ENCODE peak calls at places on chromosome 5, in eight cellular contexts. One of them, this sample, is unnamed.

GRCh38 chr5:17132444-17133083 is 84.9 kb upstream of the BASP1 start:
- DNase-seq in AG04450: no peak
- DNase-seq in cardiac muscle cell: peak; percentile 61
- DNase-seq in neural progenitor cell: peak; percentile 43
- DNase-seq in AG04449: no peak
- DNase-seq in astrocyte of the spinal cord: peak; percentile 54
- DNase-seq in fibroblast of villous mesenchyme: peak; percentile 64
- DNase-seq in epithelial cell of esophagus: peak; percentile 52
- DNase-seq in this sample: peak; percentile 72

GRCh38 chr5:179280095-179280490 is 65.2 kb downstream of the ADAMTS2 start:
- DNase-seq in AG04450: no peak
- DNase-seq in cardiac muscle cell: no peak
- DNase-seq in neural progenitor cell: no peak
- DNase-seq in AG04449: no peak
- DNase-seq in astrocyte of the spinal cord: no peak
- DNase-seq in fibroblast of villous mesenchyme: no peak
- DNase-seq in epithelial cell of esophagus: no peak
- DNase-seq in this sample: no peak

GRCh38 chr5:152185547-152186234 is 219.4 kb downstream of the NMUR2 start:
- DNase-seq in AG04450: no peak
- DNase-seq in cardiac muscle cell: no peak
- DNase-seq in neural progenitor cell: no peak
- DNase-seq in AG04449: no peak
- DNase-seq in astrocyte of the spinal cord: no peak
- DNase-seq in fibroblast of villous mesenchyme: no peak
- DNase-seq in epithelial cell of esophagus: no peak
- DNase-seq in this sample: no peak

GRCh38 chr5:65199988-65200668 is 281.6 kb downstream of the ADAMTS6 start:
- DNase-seq in AG04450: peak; percentile 37
- DNase-seq in cardiac muscle cell: peak; percentile 75
- DNase-seq in neural progenitor cell: no peak
- DNase-seq in AG04449: peak; percentile 52
- DNase-seq in astrocyte of the spinal cord: peak; percentile 86
- DNase-seq in fibroblast of villous mesenchyme: peak; percentile 60
- DNase-seq in epithelial cell of esophagus: peak; percentile 22
- DNase-seq in this sample: peak; percentile 73

GRCh38 chr5:131749138-131749537 is 47.7 kb downstream of the FNIP1 start:
- DNase-seq in AG04450: no peak
- DNase-seq in cardiac muscle cell: no peak
- DNase-seq in neural progenitor cell: no peak
- DNase-seq in AG04449: no peak
- DNase-seq in astrocyte of the spinal cord: peak; percentile 59
- DNase-seq in fibroblast of villous mesenchyme: no peak
- DNase-seq in epithelial cell of esophagus: peak; percentile 73
- DNase-seq in this sample: no peak

GRCh38 chr5:115948013-115948605 is 14.2 kb upstream of the LVRN start:
- DNase-seq in AG04450: no peak
- DNase-seq in cardiac muscle cell: peak; percentile 55
- DNase-seq in neural progenitor cell: no peak
- DNase-seq in AG04449: no peak
- DNase-seq in astrocyte of the spinal cord: no peak
- DNase-seq in fibroblast of villous mesenchyme: peak; percentile 42
- DNase-seq in epithelial cell of esophagus: no peak
- DNase-seq in this sample: peak; percentile 67

GRCh38 chr5:56152437-56152836 is 80.7 kb downstream of the ANKRD55 start:
- DNase-seq in AG04450: no peak
- DNase-seq in cardiac muscle cell: no peak
- DNase-seq in neural progenitor cell: no peak
- DNase-seq in AG04449: no peak
- DNase-seq in astrocyte of the spinal cord: no peak
- DNase-seq in fibroblast of villous mesenchyme: no peak
- DNase-seq in epithelial cell of esophagus: no peak
- DNase-seq in this sample: no peak

GRCh38 chr5:43840424-43841232 is 237.6 kb downstream of the NNT start:
- DNase-seq in AG04450: no peak
- DNase-seq in cardiac muscle cell: no peak
- DNase-seq in neural progenitor cell: no peak
- DNase-seq in AG04449: no peak
- DNase-seq in astrocyte of the spinal cord: no peak
- DNase-seq in fibroblast of villous mesenchyme: no peak
- DNase-seq in epithelial cell of esophagus: no peak
- DNase-seq in this sample: no peak

GRCh38 chr5:161600156-161600555 is 53.6 kb upstream of the GABRB2 start:
- DNase-seq in AG04450: no peak
- DNase-seq in cardiac muscle cell: no peak
- DNase-seq in neural progenitor cell: peak; percentile 69
- DNase-seq in AG04449: no peak
- DNase-seq in astrocyte of the spinal cord: no peak
- DNase-seq in fibroblast of villous mesenchyme: no peak
- DNase-seq in epithelial cell of esophagus: no peak
- DNase-seq in this sample: no peak

GRCh38 chr5:120014535-120014934 is 385.2 kb downstream of the FAM170A start:
- DNase-seq in AG04450: no peak
- DNase-seq in cardiac muscle cell: no peak
- DNase-seq in neural progenitor cell: no peak
- DNase-seq in AG04449: no peak
- DNase-seq in astrocyte of the spinal cord: no peak
- DNase-seq in fibroblast of villous mesenchyme: no peak
- DNase-seq in epithelial cell of esophagus: no peak
- DNase-seq in this sample: peak; percentile 23

GRCh38 chr5:157279605-157280239 is 13.8 kb downstream of the CYFIP2 start:
- DNase-seq in AG04450: no peak
- DNase-seq in cardiac muscle cell: no peak
- DNase-seq in neural progenitor cell: no peak
- DNase-seq in AG04449: no peak
- DNase-seq in astrocyte of the spinal cord: no peak
- DNase-seq in fibroblast of villous mesenchyme: no peak
- DNase-seq in epithelial cell of esophagus: peak; percentile 34
- DNase-seq in this sample: no peak

GRCh38 chr5:140567136-140567818 is 2.6 kb downstream of the SLC35A4 start:
- DNase-seq in AG04450: no peak
- DNase-seq in cardiac muscle cell: no peak
- DNase-seq in neural progenitor cell: no peak
- DNase-seq in AG04449: no peak
- DNase-seq in astrocyte of the spinal cord: no peak
- DNase-seq in fibroblast of villous mesenchyme: no peak
- DNase-seq in epithelial cell of esophagus: no peak
- DNase-seq in this sample: no peak

GRCh38 chr5:160297776-160298175 is 14.6 kb downstream of the CCNJL start:
- DNase-seq in AG04450: no peak
- DNase-seq in cardiac muscle cell: no peak
- DNase-seq in neural progenitor cell: no peak
- DNase-seq in AG04449: no peak
- DNase-seq in astrocyte of the spinal cord: no peak
- DNase-seq in fibroblast of villous mesenchyme: no peak
- DNase-seq in epithelial cell of esophagus: no peak
- DNase-seq in this sample: no peak

GRCh38 chr5:65364907-65365306 is 116.8 kb downstream of the ADAMTS6 start:
- DNase-seq in AG04450: no peak
- DNase-seq in cardiac muscle cell: peak; percentile 34
- DNase-seq in neural progenitor cell: no peak
- DNase-seq in AG04449: no peak
- DNase-seq in astrocyte of the spinal cord: no peak
- DNase-seq in fibroblast of villous mesenchyme: peak; percentile 74
- DNase-seq in epithelial cell of esophagus: peak; percentile 6
- DNase-seq in this sample: peak; percentile 19

GRCh38 chr5:135615581-135616260 is 36.9 kb upstream of the CXCL14 start:
- DNase-seq in AG04450: no peak
- DNase-seq in cardiac muscle cell: peak; percentile 1
- DNase-seq in neural progenitor cell: no peak
- DNase-seq in AG04449: no peak
- DNase-seq in astrocyte of the spinal cord: no peak
- DNase-seq in fibroblast of villous mesenchyme: peak; percentile 4
- DNase-seq in epithelial cell of esophagus: no peak
- DNase-seq in this sample: peak; percentile 3

GRCh38 chr5:76542887-76543690 is 80.1 kb downstream of the F2RL2 start:
- DNase-seq in AG04450: no peak
- DNase-seq in cardiac muscle cell: peak; percentile 14
- DNase-seq in neural progenitor cell: no peak
- DNase-seq in AG04449: no peak
- DNase-seq in astrocyte of the spinal cord: no peak
- DNase-seq in fibroblast of villous mesenchyme: peak; percentile 65
- DNase-seq in epithelial cell of esophagus: no peak
- DNase-seq in this sample: peak; percentile 84

GRCh38 chr5:38540348-38540747 is 16.1 kb downstream of the LIFR start:
- DNase-seq in AG04450: no peak
- DNase-seq in cardiac muscle cell: no peak
- DNase-seq in neural progenitor cell: peak; percentile 53
- DNase-seq in AG04449: no peak
- DNase-seq in astrocyte of the spinal cord: no peak
- DNase-seq in fibroblast of villous mesenchyme: no peak
- DNase-seq in epithelial cell of esophagus: no peak
- DNase-seq in this sample: no peak

GRCh38 chr5:76622973-76623596 is at the start of gene F2RL2:
- DNase-seq in AG04450: peak; percentile 60
- DNase-seq in cardiac muscle cell: peak; percentile 80
- DNase-seq in neural progenitor cell: peak; percentile 76
- DNase-seq in AG04449: no peak
- DNase-seq in astrocyte of the spinal cord: peak; percentile 82
- DNase-seq in fibroblast of villous mesenchyme: peak; percentile 73
- DNase-seq in epithelial cell of esophagus: peak; percentile 82
- DNase-seq in this sample: peak; percentile 83

GRCh38 chr5:147509710-147510651 is at the start of gene DPYSL3:
- DNase-seq in AG04450: peak; percentile 41
- DNase-seq in cardiac muscle cell: peak; percentile 89
- DNase-seq in neural progenitor cell: peak; percentile 93
- DNase-seq in AG04449: no peak
- DNase-seq in astrocyte of the spinal cord: peak; percentile 84
- DNase-seq in fibroblast of villous mesenchyme: peak; percentile 79
- DNase-seq in epithelial cell of esophagus: peak; percentile 70
- DNase-seq in this sample: peak; percentile 65
- TF ChIP-seq CTCF in AG04450: peak; percentile 38
- TF ChIP-seq CTCF in cardiac muscle cell: peak; percentile 45
- TF ChIP-seq CTCF in neural progenitor cell: peak; percentile 48
- TF ChIP-seq CTCF in AG04449: peak; percentile 53
- TF ChIP-seq CTCF in astrocyte of the spinal cord: peak; percentile 51
- TF ChIP-seq CTCF in fibroblast of villous mesenchyme: peak; percentile 35
- TF ChIP-seq CTCF in epithelial cell of esophagus: peak; percentile 26
- TF ChIP-seq CTCF in this sample: peak; percentile 49

GRCh38 chr5:36934740-36935356 is 58.3 kb downstream of the NIPBL start:
- DNase-seq in AG04450: no peak
- DNase-seq in cardiac muscle cell: peak; percentile 59
- DNase-seq in neural progenitor cell: no peak
- DNase-seq in AG04449: no peak
- DNase-seq in astrocyte of the spinal cord: no peak
- DNase-seq in fibroblast of villous mesenchyme: peak; percentile 6
- DNase-seq in epithelial cell of esophagus: peak; percentile 56
- DNase-seq in this sample: peak; percentile 70

GRCh38 chr5:36932056-36932455 is 55.5 kb downstream of the NIPBL start:
- DNase-seq in AG04450: no peak
- DNase-seq in cardiac muscle cell: no peak
- DNase-seq in neural progenitor cell: no peak
- DNase-seq in AG04449: no peak
- DNase-seq in astrocyte of the spinal cord: no peak
- DNase-seq in fibroblast of villous mesenchyme: no peak
- DNase-seq in epithelial cell of esophagus: no peak
- DNase-seq in this sample: no peak

GRCh38 chr5:36929438-36929837 is 52.9 kb downstream of the NIPBL start:
- DNase-seq in AG04450: no peak
- DNase-seq in cardiac muscle cell: no peak
- DNase-seq in neural progenitor cell: no peak
- DNase-seq in AG04449: no peak
- DNase-seq in astrocyte of the spinal cord: no peak
- DNase-seq in fibroblast of villous mesenchyme: no peak
- DNase-seq in epithelial cell of esophagus: no peak
- DNase-seq in this sample: no peak

GRCh38 chr5:36932699-36933098 is 56.1 kb downstream of the NIPBL start:
- DNase-seq in AG04450: no peak
- DNase-seq in cardiac muscle cell: no peak
- DNase-seq in neural progenitor cell: no peak
- DNase-seq in AG04449: no peak
- DNase-seq in astrocyte of the spinal cord: no peak
- DNase-seq in fibroblast of villous mesenchyme: no peak
- DNase-seq in epithelial cell of esophagus: no peak
- DNase-seq in this sample: no peak

DNA sequence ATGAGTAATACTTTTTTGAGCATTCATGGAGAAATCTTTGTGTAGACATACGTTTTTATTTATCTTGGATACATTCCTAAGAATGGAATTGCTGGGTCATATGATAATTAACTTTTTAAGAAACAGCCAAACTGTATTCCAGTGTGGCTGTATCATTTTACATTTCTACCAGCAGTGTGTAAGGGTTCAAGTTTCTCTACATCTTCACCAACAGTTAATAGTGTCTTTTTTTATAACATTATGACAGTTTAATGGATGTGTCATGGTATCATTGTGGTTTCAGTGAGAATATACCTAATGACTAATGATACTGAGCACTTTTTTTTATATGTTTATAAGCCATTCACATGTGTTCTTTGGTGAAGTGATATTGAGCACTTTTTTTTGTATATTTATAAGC is 52.4 kb downstream of the NIPBL start:
- DNase-seq in AG04450: peak; percentile 18
- DNase-seq in cardiac muscle cell: peak; percentile 36
- DNase-seq in neural progenitor cell: no peak
- DNase-seq in AG04449: no peak
- DNase-seq in astrocyte of the spinal cord: peak; percentile 74
- DNase-seq in fibroblast of villous mesenchyme: peak; percentile 58
- DNase-seq in epithelial cell of esophagus: peak; percentile 73
- DNase-seq in this sample: peak; percentile 69
- H3K4me3 ChIP-seq in AG04450: no peak overlapping the region
- H3K4me3 ChIP-seq in cardiac muscle cell: no peak overlapping the region
- H3K4me3 ChIP-seq in neural progenitor cell: no peak overlapping the region
- H3K4me3 ChIP-seq in AG04449: no peak overlapping the region
- H3K4me3 ChIP-seq in astrocyte of the spinal cord: no peak overlapping the region
- H3K4me3 ChIP-seq in fibroblast of villous mesenchyme: no peak overlapping the region
- H3K4me3 ChIP-seq in epithelial cell of esophagus: no peak overlapping the region
- H3K4me3 ChIP-seq in this sample: no peak overlapping the region

GRCh38 chr5:137822158-137822764 is 45.4 kb upstream of the MYOT start:
- DNase-seq in AG04450: peak; percentile 3
- DNase-seq in cardiac muscle cell: peak; percentile 78
- DNase-seq in neural progenitor cell: peak; percentile 76
- DNase-seq in AG04449: no peak
- DNase-seq in astrocyte of the spinal cord: peak; percentile 25
- DNase-seq in fibroblast of villous mesenchyme: peak; percentile 48
- DNase-seq in epithelial cell of esophagus: peak; percentile 58
- DNase-seq in this sample: peak; percentile 65
- TF ChIP-seq CTCF in AG04450: peak; percentile 51
- TF ChIP-seq CTCF in cardiac muscle cell: peak; percentile 66
- TF ChIP-seq CTCF in neural progenitor cell: peak; percentile 68
- TF ChIP-seq CTCF in AG04449: peak; percentile 39
- TF ChIP-seq CTCF in astrocyte of the spinal cord: peak; percentile 52
- TF ChIP-seq CTCF in fibroblast of villous mesenchyme: peak; percentile 57
- TF ChIP-seq CTCF in epithelial cell of esophagus: peak; percentile 63
- TF ChIP-seq CTCF in this sample: peak; percentile 74

DNA sequence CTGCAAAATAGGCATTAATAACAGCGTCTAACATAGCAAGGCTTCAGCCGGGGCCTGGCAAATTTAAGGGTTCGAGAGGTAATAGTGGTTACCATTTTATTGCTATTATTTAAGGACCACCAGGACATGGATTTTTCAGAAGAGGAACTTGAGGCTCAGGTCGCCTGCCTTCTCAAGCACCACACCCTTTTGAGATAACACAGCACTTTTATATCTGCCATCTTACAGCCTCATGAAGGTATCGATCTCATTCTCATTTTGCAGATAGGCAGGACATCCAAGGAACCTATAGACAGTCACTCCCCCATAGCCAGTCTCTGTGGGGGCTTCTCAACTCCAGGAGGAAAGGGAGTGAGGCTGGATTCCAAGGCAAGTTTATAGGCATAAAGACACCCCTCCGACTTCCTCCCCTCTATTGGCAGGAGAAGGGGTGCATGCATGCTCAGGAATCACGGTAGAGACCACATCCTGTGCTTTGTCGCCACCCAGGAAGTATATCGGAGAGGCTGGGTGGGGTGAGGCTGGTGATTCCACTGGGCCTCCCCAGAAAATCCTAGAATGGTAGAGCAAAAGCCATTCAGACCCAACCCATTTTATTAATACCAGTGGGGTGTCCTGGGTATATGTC is 2.3 kb downstream of the ANXA6 start:
- DNase-seq in AG04450: no peak
- DNase-seq in cardiac muscle cell: peak; percentile 30
- DNase-seq in neural progenitor cell: no peak
- DNase-seq in AG04449: no peak
- DNase-seq in astrocyte of the spinal cord: no peak
- DNase-seq in fibroblast of villous mesenchyme: peak; percentile 36
- DNase-seq in epithelial cell of esophagus: no peak
- DNase-seq in this sample: no peak
- H3K4me3 ChIP-seq in AG04450: peak overlapping the region; percentile 95
- H3K4me3 ChIP-seq in cardiac muscle cell: peak overlapping the region; percentile 86
- H3K4me3 ChIP-seq in neural progenitor cell: no peak overlapping the region
- H3K4me3 ChIP-seq in AG04449: peak overlapping the region; percentile 91
- H3K4me3 ChIP-seq in astrocyte of the spinal cord: peak overlapping the region; percentile 84
- H3K4me3 ChIP-seq in fibroblast of villous mesenchyme: peak overlapping the region; percentile 75
- H3K4me3 ChIP-seq in epithelial cell of esophagus: no peak overlapping the region
- H3K4me3 ChIP-seq in this sample: peak overlapping the region; percentile 88